ENCODE peak calls at places on chromosomes 16 and 17, in four cellular contexts. One of them, this sample, is unnamed.

GRCh38 chr16:17885659-17886200 is 415.0 kb upstream of the XYLT1 start:
- DNase-seq in GM12878: no peak
- DNase-seq in K562: no peak
- DNase-seq in HepG2: no peak
- DNase-seq in this sample: no peak

GRCh38 chr17:77693301-77693700 is 265.2 kb upstream of the TNRC6C start:
- DNase-seq in GM12878: no peak
- DNase-seq in K562: no peak
- DNase-seq in HepG2: no peak
- DNase-seq in this sample: no peak

GRCh38 chr16:87040169-87041117 is 276.7 kb downstream of the C16orf95 start:
- DNase-seq in GM12878: no peak
- DNase-seq in K562: no peak
- DNase-seq in HepG2: no peak
- DNase-seq in this sample: no peak

GRCh38 chr17:67554634-67555033 is 163.1 kb upstream of the NOL11 start:
- DNase-seq in GM12878: no peak
- DNase-seq in K562: no peak
- DNase-seq in HepG2: no peak
- DNase-seq in this sample: no peak

GRCh38 chr17:20852541-20853370 is 190.1 kb downstream of the USP22 start:
- DNase-seq in GM12878: no peak
- DNase-seq in K562: peak
- DNase-seq in HepG2: no peak
- DNase-seq in this sample: peak

GRCh38 chr17:67145406-67145805 is 99.6 kb downstream of the HELZ start:
- DNase-seq in GM12878: no peak
- DNase-seq in K562: no peak
- DNase-seq in HepG2: no peak
- DNase-seq in this sample: no peak

GRCh38 chr17:27082775-27083154 is 211.1 kb upstream of the WSB1 start:
- DNase-seq in GM12878: no peak
- DNase-seq in K562: no peak
- DNase-seq in HepG2: no peak
- DNase-seq in this sample: no peak

GRCh38 chr17:44049294-44050080 is 17.0 kb downstream of the LSM12 start:
- DNase-seq in GM12878: no peak
- DNase-seq in K562: no peak
- DNase-seq in HepG2: no peak
- DNase-seq in this sample: no peak

GRCh38 chr16:77788196-77789084 is at the start of gene VAT1L:
- DNase-seq in GM12878: no peak
- DNase-seq in K562: peak
- DNase-seq in HepG2: no peak
- DNase-seq in this sample: peak

GRCh38 chr17:71486171-71486740 is 634.6 kb upstream of the SOX9 start:
- DNase-seq in GM12878: no peak
- DNase-seq in K562: no peak
- DNase-seq in HepG2: no peak
- DNase-seq in this sample: no peak

GRCh38 chr17:68461122-68461539 is 3.8 kb upstream of the WIPI1 start:
- DNase-seq in GM12878: no peak
- DNase-seq in K562: no peak
- DNase-seq in HepG2: no peak
- DNase-seq in this sample: no peak

GRCh38 chr16:11783319-11784047 is 13.6 kb downstream of the ZC3H7A start:
- DNase-seq in GM12878: peak
- DNase-seq in K562: peak
- DNase-seq in HepG2: no peak
- DNase-seq in this sample: no peak

GRCh38 chr16:80803341-80804060 is 897 bp downstream of the CDYL2 start:
- DNase-seq in GM12878: no peak
- DNase-seq in K562: no peak
- DNase-seq in HepG2: no peak
- DNase-seq in this sample: no peak

GRCh38 chr17:17435323-17435722 is 41.5 kb upstream of the MED9 start:
- DNase-seq in GM12878: no peak
- DNase-seq in K562: no peak
- DNase-seq in HepG2: peak
- DNase-seq in this sample: peak

GRCh38 chr16:23359092-23359760 is 57.1 kb downstream of the SCNN1B start:
- DNase-seq in GM12878: no peak
- DNase-seq in K562: no peak
- DNase-seq in HepG2: no peak
- DNase-seq in this sample: no peak

GRCh38 chr16:74100405-74101316 is 196.0 kb upstream of the PSMD7 start:
- DNase-seq in GM12878: no peak
- DNase-seq in K562: no peak
- DNase-seq in HepG2: no peak
- DNase-seq in this sample: no peak

GRCh38 chr16:81437860-81438259 is 6.7 kb upstream of the CMIP start:
- DNase-seq in GM12878: no peak
- DNase-seq in K562: no peak
- DNase-seq in HepG2: no peak
- DNase-seq in this sample: no peak

GRCh38 chr17:60745544-60745943 is 67.9 kb downstream of the BCAS3 start:
- DNase-seq in GM12878: no peak
- DNase-seq in K562: no peak
- DNase-seq in HepG2: no peak
- DNase-seq in this sample: peak

GRCh38 chr17:59899099-59899498 is 6.2 kb downstream of the RPS6KB1 start:
- DNase-seq in GM12878: no peak
- DNase-seq in K562: peak
- DNase-seq in HepG2: no peak
- DNase-seq in this sample: peak

GRCh38 chr16:7182510-7183109 is 150.0 kb upstream of the RBFOX1 start:
- DNase-seq in GM12878: no peak
- DNase-seq in K562: peak
- DNase-seq in HepG2: no peak
- DNase-seq in this sample: no peak

GRCh38 chr17:31695456-31696090 is 163.5 kb downstream of the COPRS start:
- DNase-seq in GM12878: no peak
- DNase-seq in K562: no peak
- DNase-seq in HepG2: no peak
- DNase-seq in this sample: no peak

GRCh38 chr17:77638229-77638628 is 320.3 kb upstream of the TNRC6C start:
- DNase-seq in GM12878: no peak
- DNase-seq in K562: no peak
- DNase-seq in HepG2: no peak
- DNase-seq in this sample: no peak

GRCh38 chr17:44376779-44377178 is 12.7 kb downstream of the ITGA2B start:
- DNase-seq in GM12878: no peak
- DNase-seq in K562: no peak
- DNase-seq in HepG2: no peak
- DNase-seq in this sample: no peak

GRCh38 chr17:40028595-40028994 is 13.4 kb downstream of the CSF3 start:
- DNase-seq in GM12878: no peak
- DNase-seq in K562: no peak
- DNase-seq in HepG2: no peak
- DNase-seq in this sample: no peak

GRCh38 chr16:83270640-83271039 is 537.1 kb upstream of the HSBP1 start:
- DNase-seq in GM12878: no peak
- DNase-seq in K562: no peak
- DNase-seq in HepG2: no peak
- DNase-seq in this sample: no peak

GRCh38 chr17:67151717-67152116 is 93.3 kb downstream of the HELZ start:
- DNase-seq in GM12878: no peak
- DNase-seq in K562: no peak
- DNase-seq in HepG2: no peak
- DNase-seq in this sample: peak

GRCh38 chr17:61002316-61002736 is 324.7 kb downstream of the BCAS3 start:
- DNase-seq in GM12878: no peak
- DNase-seq in K562: peak
- DNase-seq in HepG2: peak
- DNase-seq in this sample: peak

GRCh38 chr17:6623941-6624340 is 16.6 kb downstream of the KIAA0753 start:
- DNase-seq in GM12878: no peak
- DNase-seq in K562: no peak
- DNase-seq in HepG2: no peak
- DNase-seq in this sample: no peak

GRCh38 chr16:19997264-19997663 is 76.4 kb downstream of the GPR139 start:
- DNase-seq in GM12878: no peak
- DNase-seq in K562: no peak
- DNase-seq in HepG2: no peak
- DNase-seq in this sample: no peak

GRCh38 chr17:48241770-48242497 is 134.4 kb downstream of the SNX11 start:
- DNase-seq in GM12878: no peak
- DNase-seq in K562: no peak
- DNase-seq in HepG2: no peak
- DNase-seq in this sample: no peak

GRCh38 chr16:2428051-2428786 is 1.0 kb upstream of the CCNF start:
- DNase-seq in GM12878: no peak
- DNase-seq in K562: peak
- DNase-seq in HepG2: no peak
- DNase-seq in this sample: peak

GRCh38 chr16:29729116-29729521 is 16.7 kb downstream of the C16orf54 start:
- DNase-seq in GM12878: no peak
- DNase-seq in K562: peak
- DNase-seq in HepG2: peak
- DNase-seq in this sample: peak

DNA sequence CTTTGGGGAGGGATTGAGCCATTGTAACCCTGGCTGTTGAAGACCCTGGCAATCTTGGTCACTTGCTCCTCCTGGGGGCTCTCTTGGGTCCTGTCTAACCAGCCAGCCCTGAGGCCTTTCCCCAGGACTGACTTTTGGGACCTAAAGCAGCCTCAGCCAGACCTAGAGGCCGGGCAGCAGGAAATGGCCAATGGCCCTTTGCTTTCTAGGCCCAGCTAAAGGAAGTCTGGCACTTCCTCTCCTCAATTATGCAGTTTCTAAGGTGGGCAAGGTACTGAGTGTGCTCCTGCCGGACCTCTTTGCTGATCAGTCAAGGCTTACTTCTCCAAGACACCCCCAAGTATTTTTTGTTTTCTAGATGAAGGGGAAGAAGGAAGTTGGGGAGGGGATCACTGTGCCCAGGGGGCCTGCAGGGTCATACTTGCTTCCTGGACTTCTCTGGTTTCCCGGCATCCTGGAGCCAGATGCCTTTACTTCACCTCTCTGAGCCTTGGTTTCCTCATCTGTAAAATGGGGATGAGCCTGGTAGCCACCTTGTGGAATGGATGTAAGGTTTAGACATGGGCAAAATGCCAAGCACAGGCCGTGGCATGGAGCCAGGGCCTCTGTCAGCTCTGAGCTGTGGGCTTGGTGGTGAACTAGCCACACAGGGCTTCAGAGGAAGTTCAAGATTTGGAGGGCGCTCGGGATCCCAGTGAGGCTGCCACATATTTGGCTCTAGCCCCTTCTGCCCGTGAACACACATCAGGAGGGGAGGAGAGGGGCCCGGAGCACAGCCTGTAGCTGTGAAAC is 8.6 kb downstream of the CX3CL1 start:
- DNase-seq in GM12878: no peak
- DNase-seq in K562: no peak
- DNase-seq in HepG2: no peak
- DNase-seq in this sample: no peak
- TF ChIP-seq CHD4 in GM12878: no peak
- TF ChIP-seq CHD4 in K562: no peak
- TF ChIP-seq CHD4 in HepG2: peak
- TF ChIP-seq CHD4 in this sample: no peak

DNA sequence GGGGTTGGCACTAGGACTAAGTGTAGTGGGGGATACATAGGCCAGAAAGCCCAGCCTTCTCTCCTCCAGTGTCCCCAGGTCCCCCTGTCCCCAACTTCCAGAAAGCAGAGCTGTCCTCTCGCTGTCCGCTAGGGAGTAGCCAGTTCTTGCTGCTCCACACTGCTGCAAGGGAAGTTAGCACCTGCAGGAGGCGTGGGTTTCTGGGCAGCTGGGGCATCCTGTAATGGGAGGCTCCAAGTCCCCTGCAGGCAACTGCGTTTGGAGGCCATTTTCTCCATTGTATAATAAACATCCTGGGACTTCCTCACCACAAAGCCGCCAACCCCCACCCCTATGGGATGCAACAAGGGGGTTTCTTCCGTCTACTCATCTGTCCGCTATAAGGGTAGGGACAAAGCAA is 1.7 kb downstream of the RPRML start:
- DNase-seq in GM12878: no peak
- DNase-seq in K562: peak
- DNase-seq in HepG2: peak
- DNase-seq in this sample: peak
- TF ChIP-seq CHD4 in GM12878: no peak
- TF ChIP-seq CHD4 in K562: no peak
- TF ChIP-seq CHD4 in HepG2: no peak
- TF ChIP-seq CHD4 in this sample: no peak

GRCh38 chr16:88839026-88839529 is 17.7 kb downstream of the GALNS start:
- DNase-seq in GM12878: no peak
- DNase-seq in K562: peak
- DNase-seq in HepG2: peak
- DNase-seq in this sample: no peak

GRCh38 chr16:88842308-88842756 is 14.4 kb downstream of the GALNS start:
- DNase-seq in GM12878: no peak
- DNase-seq in K562: no peak
- DNase-seq in HepG2: no peak
- DNase-seq in this sample: no peak

GRCh38 chr16:88839745-88840588 is 16.8 kb downstream of the GALNS start:
- DNase-seq in GM12878: no peak
- DNase-seq in K562: no peak
- DNase-seq in HepG2: no peak
- DNase-seq in this sample: no peak

GRCh38 chr16:88841521-88842307 is 15.0 kb downstream of the GALNS start:
- DNase-seq in GM12878: no peak
- DNase-seq in K562: no peak
- DNase-seq in HepG2: no peak
- DNase-seq in this sample: no peak

GRCh38 chr16:88840589-88841215 is 16.0 kb downstream of the GALNS start:
- DNase-seq in GM12878: no peak
- DNase-seq in K562: no peak
- DNase-seq in HepG2: no peak
- DNase-seq in this sample: no peak
- TF ChIP-seq CHD4 in GM12878: no peak
- TF ChIP-seq CHD4 in K562: no peak
- TF ChIP-seq CHD4 in HepG2: no peak
- TF ChIP-seq CHD4 in this sample: no peak

GRCh38 chr16:3640632-3641501 is 13.6 kb upstream of the DNASE1 start:
- DNase-seq in GM12878: no peak
- DNase-seq in K562: no peak
- DNase-seq in HepG2: no peak
- DNase-seq in this sample: no peak

GRCh38 chr16:3642397-3643094 is 11.9 kb upstream of the DNASE1 start:
- DNase-seq in GM12878: no peak
- DNase-seq in K562: peak
- DNase-seq in HepG2: no peak
- DNase-seq in this sample: no peak

GRCh38 chr16:3645108-3645503 is 9.4 kb upstream of the DNASE1 start:
- DNase-seq in GM12878: no peak
- DNase-seq in K562: no peak
- DNase-seq in HepG2: no peak
- DNase-seq in this sample: no peak

GRCh38 chr16:3641801-3642396 is 12.6 kb upstream of the DNASE1 start:
- DNase-seq in GM12878: no peak
- DNase-seq in K562: no peak
- DNase-seq in HepG2: no peak
- DNase-seq in this sample: no peak

GRCh38 chr16:3643095-3643730 is 11.3 kb upstream of the DNASE1 start:
- DNase-seq in GM12878: no peak
- DNase-seq in K562: no peak
- DNase-seq in HepG2: no peak
- DNase-seq in this sample: no peak
- TF ChIP-seq CHD4 in GM12878: no peak
- TF ChIP-seq CHD4 in K562: no peak
- TF ChIP-seq CHD4 in HepG2: no peak
- TF ChIP-seq CHD4 in this sample: no peak

GRCh38 chr17:28340374-28340773 is 4.8 kb downstream of the TNFAIP1 start:
- DNase-seq in GM12878: no peak
- DNase-seq in K562: no peak
- DNase-seq in HepG2: no peak
- DNase-seq in this sample: no peak
- TF ChIP-seq CHD4 in GM12878: no peak
- TF ChIP-seq CHD4 in K562: no peak
- TF ChIP-seq CHD4 in HepG2: no peak
- TF ChIP-seq CHD4 in this sample: no peak